ENCODE peak calls at places on chromosomes 1 and 21, in four cellular contexts. Q, W, C and S are unnamed samples.

GRCh38 chr1:101253976-101254660 is 17.3 kb downstream of the S1PR1 start:
- DNase-seq in Q (no peak), W (no peak), C (no peak), S (peak; percentile 12)

GRCh38 chr1:84853743-84854721 is 39.0 kb downstream of the LPAR3 start:
- DNase-seq in Q (no peak), W (peak; percentile 74), C (no peak), S (no peak)

GRCh38 chr1:28173980-28174297 is 2.6 kb downstream of the PTAFR start:
- DNase-seq in Q (peak; percentile 38), W (no peak), C (no peak), S (no peak)

GRCh38 chr1:38923607-38924006 is 18.0 kb downstream of the RHBDL2 start:
- DNase-seq in Q (no peak), W (no peak), C (no peak), S (no peak)

GRCh38 chr1:14782741-14783591 is 184.5 kb downstream of the KAZN start:
- DNase-seq in Q (peak; percentile 43), W (no peak), C (no peak), S (no peak)

GRCh38 chr1:101438359-101438758 is 201.5 kb downstream of the S1PR1 start:
- DNase-seq in Q (no peak), W (no peak), C (no peak), S (no peak)

GRCh38 chr1:230073371-230074035 is 6.5 kb downstream of the GALNT2 start:
- DNase-seq in Q (no peak), W (no peak), C (no peak), S (peak; percentile 81)

GRCh38 chr1:235468009-235468408 is 36.2 kb downstream of the B3GALNT2 start:
- DNase-seq in Q (no peak), W (no peak), C (no peak), S (no peak)

GRCh38 chr1:174789399-174789798 is 210.3 kb upstream of the CACYBP start:
- DNase-seq in Q (no peak), W (peak; percentile 50), C (no peak), S (peak; percentile 77)

GRCh38 chr1:229278120-229278741 is 7.3 kb downstream of the RAB4A start:
- DNase-seq in Q (no peak), W (no peak), C (no peak), S (no peak)

GRCh38 chr1:34315974-34316373 is 139.3 kb downstream of the C1orf94 start:
- DNase-seq in Q (no peak), W (no peak), C (no peak), S (no peak)

GRCh38 chr1:205229399-205229861 is 1.7 kb downstream of the TMCC2 start:
- DNase-seq in Q (peak; percentile 93), W (no peak), C (no peak), S (no peak)

GRCh38 chr1:217106231-217106630 is 383.0 kb upstream of the ESRRG start:
- DNase-seq in Q (no peak), W (no peak), C (no peak), S (no peak)

GRCh38 chr1:205344010-205344808 is 12.5 kb downstream of the KLHDC8A start:
- DNase-seq in Q (peak; percentile 74), W (no peak), C (peak; percentile 81), S (no peak)

GRCh38 chr21:43315244-43316137 is 111.4 kb downstream of the SIK1 start:
- DNase-seq in Q (no peak), W (no peak), C (peak; percentile 72), S (no peak)

GRCh38 chr1:203690730-203691129 is 64.1 kb downstream of the ATP2B4 start:
- DNase-seq in Q (no peak), W (no peak), C (no peak), S (no peak)

GRCh38 chr21:42677339-42678117 is 24.1 kb downstream of the PDE9A start:
- DNase-seq in Q (no peak), W (no peak), C (peak; percentile 21), S (peak; percentile 68)

GRCh38 chr1:1947493-1947892 is 28.4 kb upstream of the TMEM52 start:
- DNase-seq in Q (no peak), W (no peak), C (peak; percentile 80), S (no peak)

GRCh38 chr1:234533034-234533571 is 54.1 kb upstream of the TARBP1 start:
- DNase-seq in Q (no peak), W (no peak), C (no peak), S (no peak)

GRCh38 chr1:186967659-186968394 is 139.1 kb downstream of the PLA2G4A start:
- DNase-seq in Q (no peak), W (no peak), C (no peak), S (peak; percentile 57)

GRCh38 chr1:110281363-110282290 is 57.5 kb upstream of the RBM15 start:
- DNase-seq in Q (no peak), W (no peak), C (no peak), S (no peak)

GRCh38 chr21:37863842-37864241 is 52.4 kb downstream of the KCNJ6 start:
- DNase-seq in Q (no peak), W (no peak), C (peak; percentile 53), S (no peak)

GRCh38 chr21:39434950-39435349 is 10.6 kb downstream of the LCA5L start:
- DNase-seq in Q (no peak), W (no peak), C (no peak), S (no peak)

GRCh38 chr1:202107801-202108731 is 14.7 kb upstream of the GPR37L1 start:
- DNase-seq in Q (peak; percentile 58), W (no peak), C (no peak), S (no peak)

GRCh38 chr1:183515002-183515689 is 42.8 kb downstream of the SMG7 start:
- DNase-seq in Q (no peak), W (no peak), C (no peak), S (peak; percentile 56)

GRCh38 chr1:160797861-160798273 is 1.9 kb downstream of the LY9 start:
- DNase-seq in Q (no peak), W (no peak), C (no peak), S (no peak)

GRCh38 chr1:198007687-198008627 is 90.8 kb downstream of the LHX9 start:
- DNase-seq in Q (no peak), W (no peak), C (no peak), S (no peak)

GRCh38 chr1:29267341-29268070 is 31.2 kb downstream of the PTPRU start:
- DNase-seq in Q (no peak), W (no peak), C (no peak), S (no peak)

GRCh38 chr1:42922687-42923366 is 35.8 kb downstream of the SLC2A1 start:
- DNase-seq in Q (peak; percentile 80), W (peak; percentile 69), C (no peak), S (peak; percentile 76)

GRCh38 chr1:203052556-203053059 is 26.3 kb downstream of the PPFIA4 start:
- DNase-seq in Q (no peak), W (no peak), C (no peak), S (no peak)

GRCh38 chr1:38820860-38821259 is 38.7 kb downstream of the RRAGC start:
- DNase-seq in Q (no peak), W (no peak), C (no peak), S (no peak)

GRCh38 chr1:184141481-184141880 is 90.0 kb downstream of the TSEN15 start:
- DNase-seq in Q (no peak), W (no peak), C (no peak), S (no peak)

GRCh38 chr1:4127595-4128140 is 227.6 kb upstream of the C1orf174 start:
- DNase-seq in Q (no peak), W (no peak), C (no peak), S (no peak)

GRCh38 chr1:94698341-94698740 is 121.8 kb upstream of the SLC44A3 start:
- DNase-seq in Q (no peak), W (no peak), C (no peak), S (no peak)

GRCh38 chr1:8002329-8003320 is 23.5 kb downstream of the ERRFI1 start:
- DNase-seq in Q (no peak), W (no peak), C (no peak), S (no peak)

GRCh38 chr1:195733826-195734225 is 874.4 kb downstream of the KCNT2 start:
- DNase-seq in Q (peak; percentile 14), W (no peak), C (no peak), S (no peak)

DNA sequence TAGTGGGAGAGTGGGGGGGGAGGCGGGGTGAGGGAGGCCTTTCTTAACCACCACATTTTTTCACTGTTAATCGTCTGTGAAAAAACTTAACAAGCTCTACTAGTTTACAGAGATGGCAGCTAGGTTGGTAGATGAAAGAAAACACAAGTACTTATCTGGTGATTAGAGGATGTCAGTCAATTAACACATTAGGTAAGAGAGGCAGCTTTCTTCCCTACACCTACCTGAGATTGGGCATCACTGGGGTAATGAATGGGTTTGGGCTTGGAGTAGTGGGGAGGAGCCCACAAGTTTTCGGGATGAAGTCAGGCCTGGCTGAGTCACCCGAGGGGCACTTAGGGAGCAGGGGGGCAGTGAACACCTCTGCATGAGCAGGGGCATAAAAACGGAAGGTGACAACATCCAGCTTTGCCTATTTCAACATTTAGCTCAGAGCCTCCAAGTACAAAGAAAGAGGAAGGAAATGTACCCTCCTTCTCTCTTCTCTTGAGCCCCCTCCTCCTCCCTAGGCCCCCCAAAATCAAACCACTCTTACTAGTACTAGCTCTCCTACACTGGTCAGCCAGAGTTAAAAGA is 2.5 kb downstream of the LBR start:
- DNase-seq in Q (no peak), W (no peak), C (no peak), S (peak; percentile 83)
- H3K4me3 ChIP-seq in Q (peak overlapping the region; percentile 94), W (peak overlapping the region; percentile 80), C (peak overlapping the region; percentile 99), S (no peak overlapping the region)

GRCh38 chr1:22826630-22827580 is 116.3 kb downstream of the EPHB2 start:
- DNase-seq in Q (no peak), W (no peak), C (no peak), S (no peak)
- H3K27ac ChIP-seq in Q (no peak overlapping the region), W (no peak overlapping the region), C (no peak overlapping the region), S (no peak overlapping the region)

GRCh38 chr1:66542811-66543767 is 9.1 kb downstream of the SGIP1 start:
- DNase-seq in Q (no peak), W (no peak), C (no peak), S (peak; percentile 93)
- H3K4me3 ChIP-seq in Q (no peak overlapping the region), W (no peak overlapping the region), C (no peak overlapping the region), S (no peak overlapping the region)

GRCh38 chr21:31204801-31205200 is 139.3 kb downstream of the TIAM1 start:
- DNase-seq in Q (no peak), W (no peak), C (no peak), S (no peak)

GRCh38 chr21:31198575-31198974 is 145.5 kb downstream of the TIAM1 start:
- DNase-seq in Q (peak; percentile 52), W (no peak), C (no peak), S (no peak)

GRCh38 chr21:31203371-31204054 is 140.5 kb downstream of the TIAM1 start:
- DNase-seq in Q (no peak), W (no peak), C (no peak), S (peak; percentile 19)

GRCh38 chr21:31201548-31201947 is 142.5 kb downstream of the TIAM1 start:
- DNase-seq in Q (no peak), W (peak; percentile 35), C (no peak), S (no peak)

GRCh38 chr21:31201144-31201543 is 142.9 kb downstream of the TIAM1 start:
- DNase-seq in Q (no peak), W (no peak), C (no peak), S (no peak)
- H3K27ac ChIP-seq in Q (no peak overlapping the region), W (no peak overlapping the region), C (peak overlapping the region; percentile 65), S (no peak overlapping the region)